ENCODE peak calls at places on chromosome 1, in four cellular contexts. One of them, this sample, is unnamed.

GRCh38 chr1:186272486-186272885 is 102.6 kb downstream of the TPR start:
- DNase-seq in T1000: no peak
- DNase-seq in A549: no peak
- DNase-seq in ovary: no peak
- DNase-seq in this sample: no peak

GRCh38 chr1:240947438-240948224 is 335.7 kb upstream of the GREM2 start:
- DNase-seq in T1000: no peak
- DNase-seq in A549: no peak
- DNase-seq in ovary: no peak
- DNase-seq in this sample: no peak

GRCh38 chr1:231419738-231420298 is 2.3 kb downstream of the EGLN1 start:
- DNase-seq in T1000: no peak
- DNase-seq in A549: no peak
- DNase-seq in ovary: no peak
- DNase-seq in this sample: no peak

GRCh38 chr1:162166934-162167615 is 97.6 kb downstream of the NOS1AP start:
- DNase-seq in T1000: no peak
- DNase-seq in A549: no peak
- DNase-seq in ovary: no peak
- DNase-seq in this sample: no peak

GRCh38 chr1:173064011-173064410 is 13.3 kb upstream of the TNFSF18 start:
- DNase-seq in T1000: no peak
- DNase-seq in A549: no peak
- DNase-seq in ovary: no peak
- DNase-seq in this sample: no peak

GRCh38 chr1:101207891-101208290 is 28.9 kb upstream of the S1PR1 start:
- DNase-seq in T1000: no peak
- DNase-seq in A549: no peak
- DNase-seq in ovary: no peak
- DNase-seq in this sample: no peak

GRCh38 chr1:233114860-233115259 is 164.4 kb downstream of the NTPCR start:
- DNase-seq in T1000: no peak
- DNase-seq in A549: no peak
- DNase-seq in ovary: no peak
- DNase-seq in this sample: no peak

GRCh38 chr1:25122747-25123146 is 109.6 kb downstream of the SYF2 start:
- DNase-seq in T1000: no peak
- DNase-seq in A549: no peak
- DNase-seq in ovary: no peak
- DNase-seq in this sample: no peak

GRCh38 chr1:19220991-19221390 is 10.9 kb upstream of the UBR4 start:
- DNase-seq in T1000: no peak
- DNase-seq in A549: no peak
- DNase-seq in ovary: no peak
- DNase-seq in this sample: no peak

GRCh38 chr1:9558946-9559545 is 19.8 kb downstream of the SLC25A33 start:
- DNase-seq in T1000: no peak
- DNase-seq in A549: no peak
- DNase-seq in ovary: no peak
- DNase-seq in this sample: no peak

GRCh38 chr1:30966690-30967369 is 58.3 kb upstream of the SDC3 start:
- DNase-seq in T1000: no peak
- DNase-seq in A549: no peak
- DNase-seq in ovary: no peak
- DNase-seq in this sample: peak

GRCh38 chr1:156489166-156489934 is 11.2 kb downstream of the MEF2D start:
- DNase-seq in T1000: no peak
- DNase-seq in A549: no peak
- DNase-seq in ovary: no peak
- DNase-seq in this sample: no peak

This sample was measured in H54.